ENCODE peak calls at places on chromosomes 11 and 22, in ten cellular contexts. T is GM04504; Y is naive B cell; J is T1000; D is GM03348; O is NCI-H446; N is stimulated activated CD4-positive, alpha-beta T cell treated with anti-CD3 and anti-CD28 coated beads, Interleukin-4, amount 100 ng/mL, for 24 hours; P is fibroblast of lung; L is NCI-H345; K is cardiac muscle cell. Z is an unnamed sample.

GRCh38 chr22:29727248-29727551 is 7.4 kb downstream of the CABP7 start:
- DNase-seq in Y (no peak), D (peak), P (peak), L (no peak), T (no peak), K (peak), N (no peak), J (no peak), O (no peak), Z (no peak)

GRCh38 chr11:124759268-124760204 is 2.6 kb downstream of the ESAM start:
- DNase-seq in P (no peak), K (peak), J (no peak), L (no peak), O (no peak), Y (peak), T (no peak), N (no peak), D (no peak), Z (no peak)

GRCh38 chr11:5992604-5993251 is 5.9 kb upstream of the OR52L1 start:
- DNase-seq in T (peak), O (no peak), J (no peak), K (peak), N (no peak), P (peak), L (no peak), D (peak), Y (no peak), Z (peak)

GRCh38 chr11:32154275-32154674 is 63.4 kb downstream of the RCN1 start:
- DNase-seq in P (peak), L (no peak), K (peak), T (no peak), J (no peak), N (no peak), O (no peak), D (peak), Y (no peak), Z (no peak)

GRCh38 chr11:126366064-126366822 is 10.8 kb downstream of the ST3GAL4 start:
- DNase-seq in J (no peak), N (no peak), L (peak), T (no peak), Y (no peak), K (no peak), O (no peak), D (no peak), P (no peak), Z (no peak)

GRCh38 chr11:44865866-44866272 is 84.8 kb downstream of the TP53I11 start:
- DNase-seq in P (no peak), J (no peak), N (no peak), O (no peak), Y (no peak), T (no peak), K (no peak), L (no peak), D (no peak), Z (peak)

GRCh38 chr11:108929241-108929640 is 264.4 kb downstream of the DDX10 start:
- DNase-seq in Y (no peak), D (peak), T (peak), J (no peak), L (no peak), P (peak), O (no peak), K (peak), N (no peak), Z (no peak)

GRCh38 chr11:10528121-10528520 is 12.9 kb downstream of the RNF141 start:
- DNase-seq in D (peak), J (no peak), O (no peak), K (no peak), L (no peak), N (no peak), P (peak), Y (no peak), T (no peak), Z (no peak)

GRCh38 chr22:50606561-50607365 is 6.2 kb downstream of the MAPK8IP2 start:
- DNase-seq in N (no peak), L (no peak), D (no peak), T (no peak), Y (no peak), O (no peak), J (no peak), K (no peak), P (no peak), Z (no peak)

GRCh38 chr11:64660706-64661105 is 62.3 kb downstream of the NRXN2 start:
- DNase-seq in J (no peak), T (no peak), L (no peak), O (no peak), D (no peak), P (no peak), K (no peak), N (no peak), Y (no peak), Z (no peak)

GRCh38 chr22:20267441-20268288 is 453 bp downstream of the RTN4R start:
- DNase-seq in K (no peak), Y (no peak), J (no peak), N (no peak), O (no peak), T (no peak), L (no peak), D (peak), P (no peak), Z (peak)

GRCh38 chr11:113090716-113091577 is 129.7 kb downstream of the NCAM1 start:
- DNase-seq in T (no peak), Y (no peak), K (no peak), J (no peak), L (peak), N (no peak), O (no peak), D (no peak), P (no peak), Z (no peak)

GRCh38 chr11:130763087-130763980 is 152.9 kb downstream of the SNX19 start:
- DNase-seq in D (peak), K (no peak), N (no peak), O (no peak), P (no peak), Y (no peak), L (no peak), J (no peak), T (no peak), Z (peak)

GRCh38 chr22:42376721-42377177 is 55.5 kb downstream of the NFAM1 start:
- DNase-seq in L (peak), P (peak), N (no peak), K (peak), J (no peak), T (peak), D (peak), O (peak), Y (no peak), Z (peak)

GRCh38 chr22:20155330-20156041 is 4.6 kb upstream of the CCDC188 start:
- DNase-seq in L (peak), Y (no peak), K (peak), T (peak), N (no peak), J (peak), P (no peak), D (no peak), O (no peak), Z (peak)

GRCh38 chr22:20652130-20652529 is 121.8 kb upstream of the SERPIND1 start:
- DNase-seq in O (no peak), K (no peak), N (no peak), P (no peak), D (no peak), L (no peak), J (no peak), T (no peak), Y (no peak), Z (no peak)

GRCh38 chr11:3001496-3001895 is 9.4 kb upstream of the NAP1L4 start:
- DNase-seq in L (peak), J (no peak), P (no peak), O (peak), K (no peak), N (no peak), D (no peak), Y (no peak), T (no peak), Z (no peak)

GRCh38 chr22:47164514-47165337 is 402.3 kb downstream of the TBC1D22A start:
- DNase-seq in K (no peak), J (no peak), P (no peak), O (no peak), L (no peak), N (no peak), Y (no peak), D (no peak), T (no peak), Z (no peak)

GRCh38 chr22:38881464-38881871 is 9.5 kb upstream of the CBX6 start:
- DNase-seq in Y (no peak), O (no peak), K (peak), N (no peak), D (peak), J (no peak), L (no peak), P (peak), T (peak), Z (peak)

GRCh38 chr22:37894939-37895670 is 11.0 kb upstream of the MICALL1 start:
- DNase-seq in P (no peak), L (no peak), O (no peak), K (no peak), Y (no peak), T (no peak), J (no peak), N (no peak), D (no peak), Z (no peak)

GRCh38 chr22:22092101-22092500 is 109.5 kb upstream of the TOP3B start:
- DNase-seq in K (no peak), P (no peak), Y (no peak), O (no peak), N (no peak), D (no peak), T (no peak), J (no peak), L (no peak), Z (no peak)

GRCh38 chr11:33515347-33515746 is 185.3 kb downstream of the C11orf91 start:
- DNase-seq in K (peak), O (no peak), L (no peak), N (no peak), D (peak), T (peak), J (no peak), P (no peak), Y (no peak), Z (no peak)

GRCh38 chr22:38963872-38964271 is 6.5 kb downstream of the APOBEC3A start:
- DNase-seq in P (no peak), D (no peak), T (no peak), J (no peak), N (no peak), O (no peak), Y (no peak), K (no peak), L (no peak), Z (no peak)

GRCh38 chr11:27599217-27599616 is 92.6 kb upstream of the LIN7C start:
- DNase-seq in O (no peak), D (no peak), N (no peak), Y (no peak), J (no peak), T (no peak), L (no peak), K (no peak), P (no peak), Z (no peak)

GRCh38 chr11:134821422-134821821 is 409.4 kb upstream of the B3GAT1 start:
- DNase-seq in T (no peak), N (no peak), K (no peak), P (no peak), Y (no peak), O (no peak), L (no peak), J (no peak), D (no peak), Z (no peak)

GRCh38 chr11:60902625-60903024 is 3.8 kb downstream of the PRPF19 start:
- DNase-seq in O (no peak), K (no peak), N (no peak), D (no peak), Y (no peak), J (no peak), T (no peak), P (no peak), L (no peak), Z (no peak)

GRCh38 chr11:72576661-72577060 is 97.6 kb downstream of the PDE2A start:
- DNase-seq in Y (no peak), J (no peak), D (no peak), K (no peak), T (no peak), O (no peak), N (no peak), P (no peak), L (no peak), Z (no peak)

GRCh38 chr22:27108425-27109114 is 451.2 kb downstream of the MIAT start:
- DNase-seq in K (peak), Y (no peak), L (peak), N (no peak), J (no peak), D (no peak), P (no peak), O (peak), T (no peak), Z (no peak)

GRCh38 chr22:24571266-24571665 is 15.5 kb downstream of the SNRPD3 start:
- DNase-seq in J (no peak), T (no peak), N (no peak), K (no peak), L (no peak), Y (no peak), D (no peak), O (no peak), P (no peak), Z (no peak)

GRCh38 chr11:85718126-85718943 is 32.3 kb upstream of the CCDC89 start:
- DNase-seq in K (no peak), N (no peak), L (no peak), Y (no peak), O (no peak), P (peak), D (no peak), J (no peak), T (no peak), Z (peak)

GRCh38 chr11:76380161-76380976 is 563 bp downstream of the THAP12 start:
- DNase-seq in T (no peak), D (peak), L (no peak), Y (no peak), N (peak), O (no peak), P (peak), J (no peak), K (peak), Z (peak)

GRCh38 chr22:44357962-44358553 is 45.3 kb upstream of the SHISAL1 start:
- DNase-seq in N (no peak), T (no peak), L (peak), K (peak), Y (no peak), J (no peak), D (no peak), P (peak), O (no peak), Z (no peak)

GRCh38 chr22:43136255-43136654 is 6.9 kb downstream of the MCAT start:
- DNase-seq in J (no peak), L (no peak), T (no peak), N (peak), P (peak), Y (peak), D (peak), K (peak), O (no peak), Z (no peak)

GRCh38 chr22:33897621-33897910 is 22.7 kb downstream of the LARGE1 start:
- DNase-seq in D (no peak), Y (no peak), J (no peak), K (no peak), T (no peak), O (no peak), P (no peak), N (no peak), L (peak), Z (no peak)